ENCODE peak calls at places on chromosomes 4 and X, in nine cellular contexts. One of them, this sample, is unnamed.

GRCh38 chrX:72247206-72247944 is 8.5 kb upstream of the ERCC6L start:
- DNase-seq in tibial nerve: no peak
- DNase-seq in H1: no peak
- DNase-seq in GM12878: no peak
- DNase-seq in ovary: no peak
- DNase-seq in sigmoid colon: no peak
- DNase-seq in transverse colon: peak; percentile 77
- DNase-seq in stomach: peak; percentile 73
- DNase-seq in upper lobe of left lung: no peak
- DNase-seq in this sample: no peak

GRCh38 chr4:38753021-38753806 is 29.6 kb downstream of the TLR10 start:
- DNase-seq in stomach: peak; percentile 55
- DNase-seq in sigmoid colon: peak; percentile 96
- DNase-seq in transverse colon: peak; percentile 62
- DNase-seq in H1: peak; percentile 88
- DNase-seq in GM12878: no peak
- DNase-seq in upper lobe of left lung: no peak
- DNase-seq in ovary: peak; percentile 88
- DNase-seq in tibial nerve: peak; percentile 81
- DNase-seq in this sample: peak; percentile 93

GRCh38 chr4:13611283-13611842 is 16.2 kb downstream of the BOD1L1 start:
- DNase-seq in upper lobe of left lung: no peak
- DNase-seq in stomach: no peak
- DNase-seq in H1: no peak
- DNase-seq in ovary: no peak
- DNase-seq in sigmoid colon: no peak
- DNase-seq in GM12878: peak; percentile 52
- DNase-seq in tibial nerve: no peak
- DNase-seq in transverse colon: peak; percentile 18
- DNase-seq in this sample: no peak

GRCh38 chr4:124943145-124943889 is 230.8 kb upstream of the ANKRD50 start:
- DNase-seq in ovary: no peak
- DNase-seq in sigmoid colon: no peak
- DNase-seq in transverse colon: no peak
- DNase-seq in stomach: no peak
- DNase-seq in GM12878: no peak
- DNase-seq in upper lobe of left lung: no peak
- DNase-seq in H1: no peak
- DNase-seq in tibial nerve: no peak
- DNase-seq in this sample: no peak

GRCh38 chr4:73776363-73776762 is 36.0 kb downstream of the CXCL8 start:
- DNase-seq in sigmoid colon: peak; percentile 68
- DNase-seq in GM12878: no peak
- DNase-seq in tibial nerve: peak; percentile 50
- DNase-seq in H1: no peak
- DNase-seq in transverse colon: no peak
- DNase-seq in stomach: peak; percentile 44
- DNase-seq in ovary: no peak
- DNase-seq in upper lobe of left lung: no peak
- DNase-seq in this sample: no peak

GRCh38 chrX:47482512-47483309 is at the start of gene ZNF41:
- DNase-seq in tibial nerve: peak; percentile 34
- DNase-seq in GM12878: peak; percentile 64
- DNase-seq in upper lobe of left lung: peak; percentile 88
- DNase-seq in sigmoid colon: peak; percentile 86
- DNase-seq in stomach: peak; percentile 71
- DNase-seq in ovary: peak; percentile 74
- DNase-seq in transverse colon: peak; percentile 74
- DNase-seq in H1: peak; percentile 41
- DNase-seq in this sample: peak; percentile 92

GRCh38 chr4:168691621-168692376 is 194.9 kb downstream of the PALLD start:
- DNase-seq in GM12878: no peak
- DNase-seq in tibial nerve: no peak
- DNase-seq in ovary: no peak
- DNase-seq in upper lobe of left lung: no peak
- DNase-seq in transverse colon: no peak
- DNase-seq in stomach: no peak
- DNase-seq in sigmoid colon: no peak
- DNase-seq in H1: no peak
- DNase-seq in this sample: no peak

GRCh38 chr4:55186700-55187099 is 61.3 kb upstream of the KDR start:
- DNase-seq in H1: no peak
- DNase-seq in stomach: no peak
- DNase-seq in transverse colon: no peak
- DNase-seq in tibial nerve: no peak
- DNase-seq in GM12878: no peak
- DNase-seq in sigmoid colon: no peak
- DNase-seq in ovary: no peak
- DNase-seq in upper lobe of left lung: no peak
- DNase-seq in this sample: no peak

GRCh38 chr4:107050525-107051135 is 14.5 kb upstream of the DKK2 start:
- DNase-seq in sigmoid colon: no peak
- DNase-seq in GM12878: no peak
- DNase-seq in stomach: no peak
- DNase-seq in upper lobe of left lung: no peak
- DNase-seq in tibial nerve: no peak
- DNase-seq in transverse colon: no peak
- DNase-seq in ovary: no peak
- DNase-seq in H1: no peak
- DNase-seq in this sample: no peak

GRCh38 chrX:129235903-129236302 is 287.4 kb downstream of the SMARCA1 start:
- DNase-seq in ovary: no peak
- DNase-seq in H1: no peak
- DNase-seq in tibial nerve: no peak
- DNase-seq in stomach: no peak
- DNase-seq in sigmoid colon: no peak
- DNase-seq in transverse colon: no peak
- DNase-seq in GM12878: no peak
- DNase-seq in upper lobe of left lung: no peak
- DNase-seq in this sample: no peak

GRCh38 chrX:154369453-154370299 is 4.8 kb downstream of the FLNA start:
- DNase-seq in stomach: no peak
- DNase-seq in H1: no peak
- DNase-seq in sigmoid colon: peak; percentile 96
- DNase-seq in ovary: peak; percentile 85
- DNase-seq in upper lobe of left lung: peak; percentile 85
- DNase-seq in transverse colon: peak; percentile 64
- DNase-seq in tibial nerve: peak; percentile 63
- DNase-seq in GM12878: peak; percentile 25
- DNase-seq in this sample: peak; percentile 93

GRCh38 chr4:32798471-32798870 is 2078.3 kb downstream of the PCDH7 start:
- DNase-seq in ovary: no peak
- DNase-seq in sigmoid colon: no peak
- DNase-seq in transverse colon: no peak
- DNase-seq in upper lobe of left lung: no peak
- DNase-seq in tibial nerve: no peak
- DNase-seq in H1: no peak
- DNase-seq in GM12878: no peak
- DNase-seq in stomach: no peak
- DNase-seq in this sample: no peak

GRCh38 chrX:12802741-12803140 is 11.5 kb downstream of the PRPS2 start:
- DNase-seq in tibial nerve: no peak
- DNase-seq in H1: no peak
- DNase-seq in upper lobe of left lung: no peak
- DNase-seq in ovary: no peak
- DNase-seq in stomach: no peak
- DNase-seq in GM12878: no peak
- DNase-seq in transverse colon: no peak
- DNase-seq in sigmoid colon: no peak
- DNase-seq in this sample: no peak

GRCh38 chr4:109094061-109094460 is 208.4 kb downstream of the COL25A1 start:
- DNase-seq in sigmoid colon: no peak
- DNase-seq in ovary: no peak
- DNase-seq in H1: no peak
- DNase-seq in stomach: no peak
- DNase-seq in upper lobe of left lung: no peak
- DNase-seq in transverse colon: no peak
- DNase-seq in GM12878: no peak
- DNase-seq in tibial nerve: no peak
- DNase-seq in this sample: no peak

GRCh38 chr4:1041147-1041935 is 29.9 kb downstream of the FGFRL1 start:
- DNase-seq in GM12878: no peak
- DNase-seq in transverse colon: no peak
- DNase-seq in stomach: peak; percentile 43
- DNase-seq in H1: no peak
- DNase-seq in tibial nerve: no peak
- DNase-seq in upper lobe of left lung: peak; percentile 82
- DNase-seq in sigmoid colon: no peak
- DNase-seq in ovary: peak; percentile 70
- DNase-seq in this sample: no peak
- TF ChIP-seq EP300 in GM12878: no peak
- TF ChIP-seq EP300 in transverse colon: no peak
- TF ChIP-seq EP300 in stomach: no peak
- TF ChIP-seq EP300 in H1: no peak
- TF ChIP-seq EP300 in tibial nerve: no peak
- TF ChIP-seq EP300 in upper lobe of left lung: no peak
- TF ChIP-seq EP300 in sigmoid colon: no peak
- TF ChIP-seq EP300 in ovary: no peak
- TF ChIP-seq EP300 in this sample: no peak

GRCh38 chr4:147409350-147409749 is 71.5 kb upstream of the EDNRA start:
- DNase-seq in transverse colon: no peak
- DNase-seq in ovary: peak; percentile 26
- DNase-seq in H1: no peak
- DNase-seq in sigmoid colon: no peak
- DNase-seq in stomach: no peak
- DNase-seq in upper lobe of left lung: no peak
- DNase-seq in tibial nerve: no peak
- DNase-seq in GM12878: no peak
- DNase-seq in this sample: no peak

GRCh38 chr4:147408189-147408588 is 72.7 kb upstream of the EDNRA start:
- DNase-seq in stomach: no peak
- DNase-seq in upper lobe of left lung: no peak
- DNase-seq in tibial nerve: no peak
- DNase-seq in ovary: peak; percentile 27
- DNase-seq in transverse colon: no peak
- DNase-seq in sigmoid colon: no peak
- DNase-seq in H1: no peak
- DNase-seq in GM12878: no peak
- DNase-seq in this sample: no peak

DNA sequence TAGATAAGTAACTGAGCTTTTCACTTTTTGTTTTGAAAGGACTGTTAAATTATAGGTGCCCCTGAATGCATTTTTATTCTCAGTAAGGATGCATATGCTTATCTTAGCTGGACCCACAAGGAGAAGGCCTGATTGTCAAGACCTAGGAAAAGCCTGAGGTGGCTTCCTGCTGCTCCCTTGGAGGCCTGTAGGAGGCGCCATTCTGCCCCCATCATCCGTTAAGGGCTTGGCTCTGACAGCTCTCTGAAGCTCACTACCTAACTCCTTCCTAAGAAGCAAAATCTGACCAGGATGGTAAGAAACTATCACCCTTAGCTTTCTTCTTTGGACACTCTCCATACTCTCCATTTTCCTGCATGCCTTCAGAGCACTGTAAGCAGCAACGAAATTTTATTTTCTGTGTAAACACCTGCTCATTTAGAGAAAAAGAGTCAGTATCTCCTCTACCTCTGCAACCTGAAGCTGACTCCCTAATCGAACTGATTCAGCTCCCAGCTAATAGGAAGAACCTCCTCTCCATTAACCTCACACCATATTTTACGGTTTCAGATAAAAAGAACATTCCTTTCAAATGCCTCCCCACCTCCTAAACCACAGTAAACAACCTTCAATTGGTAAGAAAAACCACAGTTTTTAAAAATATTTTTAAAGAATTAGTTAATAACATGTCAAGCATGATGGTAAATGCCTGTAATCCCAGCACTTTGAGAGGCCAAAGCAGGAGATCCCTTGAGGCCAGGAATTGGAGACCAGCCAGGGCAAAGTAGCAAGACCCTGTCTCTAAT is 73.4 kb upstream of the EDNRA start:
- DNase-seq in ovary: peak; percentile 34
- DNase-seq in H1: peak; percentile 25
- DNase-seq in GM12878: no peak
- DNase-seq in upper lobe of left lung: no peak
- DNase-seq in tibial nerve: no peak
- DNase-seq in transverse colon: no peak
- DNase-seq in sigmoid colon: no peak
- DNase-seq in stomach: no peak
- DNase-seq in this sample: no peak
- TF ChIP-seq EP300 in ovary: no peak
- TF ChIP-seq EP300 in H1: no peak
- TF ChIP-seq EP300 in GM12878: no peak
- TF ChIP-seq EP300 in upper lobe of left lung: no peak
- TF ChIP-seq EP300 in tibial nerve: no peak
- TF ChIP-seq EP300 in transverse colon: no peak
- TF ChIP-seq EP300 in sigmoid colon: no peak
- TF ChIP-seq EP300 in stomach: no peak
- TF ChIP-seq EP300 in this sample: no peak

GRCh38 chr4:81751531-81752291 is 280.0 kb upstream of the RASGEF1B start:
- DNase-seq in transverse colon: no peak
- DNase-seq in tibial nerve: no peak
- DNase-seq in ovary: no peak
- DNase-seq in sigmoid colon: no peak
- DNase-seq in upper lobe of left lung: no peak
- DNase-seq in GM12878: no peak
- DNase-seq in stomach: no peak
- DNase-seq in H1: no peak
- DNase-seq in this sample: no peak

GRCh38 chr4:81757706-81758105 is 286.0 kb upstream of the RASGEF1B start:
- DNase-seq in transverse colon: no peak
- DNase-seq in ovary: peak; percentile 13
- DNase-seq in upper lobe of left lung: no peak
- DNase-seq in H1: no peak
- DNase-seq in sigmoid colon: no peak
- DNase-seq in stomach: no peak
- DNase-seq in tibial nerve: no peak
- DNase-seq in GM12878: no peak
- DNase-seq in this sample: no peak

GRCh38 chr4:81756973-81757372 is 285.3 kb upstream of the RASGEF1B start:
- DNase-seq in transverse colon: no peak
- DNase-seq in sigmoid colon: no peak
- DNase-seq in upper lobe of left lung: no peak
- DNase-seq in tibial nerve: no peak
- DNase-seq in GM12878: peak; percentile 8
- DNase-seq in stomach: no peak
- DNase-seq in ovary: no peak
- DNase-seq in H1: no peak
- DNase-seq in this sample: no peak

GRCh38 chr4:81756042-81756441 is 284.3 kb upstream of the RASGEF1B start:
- DNase-seq in tibial nerve: no peak
- DNase-seq in H1: no peak
- DNase-seq in upper lobe of left lung: no peak
- DNase-seq in stomach: no peak
- DNase-seq in sigmoid colon: no peak
- DNase-seq in ovary: no peak
- DNase-seq in GM12878: no peak
- DNase-seq in transverse colon: no peak
- DNase-seq in this sample: no peak

GRCh38 chr4:81754169-81754568 is 282.5 kb upstream of the RASGEF1B start:
- DNase-seq in GM12878: no peak
- DNase-seq in H1: no peak
- DNase-seq in ovary: no peak
- DNase-seq in upper lobe of left lung: no peak
- DNase-seq in tibial nerve: no peak
- DNase-seq in stomach: no peak
- DNase-seq in sigmoid colon: no peak
- DNase-seq in transverse colon: no peak
- DNase-seq in this sample: no peak
- TF ChIP-seq EP300 in GM12878: no peak
- TF ChIP-seq EP300 in H1: no peak
- TF ChIP-seq EP300 in ovary: no peak
- TF ChIP-seq EP300 in upper lobe of left lung: no peak
- TF ChIP-seq EP300 in tibial nerve: no peak
- TF ChIP-seq EP300 in stomach: no peak
- TF ChIP-seq EP300 in sigmoid colon: no peak
- TF ChIP-seq EP300 in transverse colon: no peak
- TF ChIP-seq EP300 in this sample: no peak

GRCh38 chr4:176641237-176641636 is 151.5 kb downstream of the VEGFC start:
- DNase-seq in GM12878: no peak
- DNase-seq in stomach: no peak
- DNase-seq in ovary: no peak
- DNase-seq in H1: no peak
- DNase-seq in transverse colon: no peak
- DNase-seq in upper lobe of left lung: no peak
- DNase-seq in sigmoid colon: no peak
- DNase-seq in tibial nerve: no peak
- DNase-seq in this sample: no peak
- TF ChIP-seq EP300 in GM12878: no peak
- TF ChIP-seq EP300 in stomach: no peak
- TF ChIP-seq EP300 in ovary: no peak
- TF ChIP-seq EP300 in H1: no peak
- TF ChIP-seq EP300 in transverse colon: no peak
- TF ChIP-seq EP300 in upper lobe of left lung: no peak
- TF ChIP-seq EP300 in sigmoid colon: no peak
- TF ChIP-seq EP300 in tibial nerve: no peak
- TF ChIP-seq EP300 in this sample: no peak